ENCODE peak calls at places on chromosomes 13 and 19, in four cellular contexts. P, O, K and C are unnamed samples.

GRCh38 chr19:38617764-38618589 is at the start of gene MAP4K1:
- DNase-seq in P (no peak), O (no peak), K (peak), C (no peak)

GRCh38 chr13:41764558-41764957 is 196.4 kb downstream of the VWA8 start:
- DNase-seq in P (no peak), O (no peak), K (no peak), C (no peak)

GRCh38 chr13:24459234-24459633 is 53.3 kb downstream of the PARP4 start:
- DNase-seq in P (no peak), O (no peak), K (peak), C (no peak)

GRCh38 chr19:22422220-22422619 is at the start of gene ZNF98:
- DNase-seq in P (no peak), O (no peak), K (no peak), C (no peak)

GRCh38 chr13:100941811-100942361 is 267.3 kb upstream of the TMTC4 start:
- DNase-seq in P (no peak), O (no peak), K (no peak), C (no peak)

GRCh38 chr13:35496761-35497386 is 20.4 kb upstream of the MAB21L1 start:
- DNase-seq in P (no peak), O (no peak), K (no peak), C (no peak)

GRCh38 chr19:31220540-31220939 is 128.7 kb downstream of the TSHZ3 start:
- DNase-seq in P (peak), O (no peak), K (no peak), C (no peak)

GRCh38 chr19:38564981-38565685 is 52.6 kb downstream of the MAP4K1 start:
- DNase-seq in P (no peak), O (no peak), K (no peak), C (no peak)

GRCh38 chr13:34340534-34340933 is 522.6 kb downstream of the RFC3 start:
- DNase-seq in P (no peak), O (no peak), K (no peak), C (no peak)

GRCh38 chr13:79492313-79492798 is 11.4 kb downstream of the NDFIP2 start:
- DNase-seq in P (no peak), O (no peak), K (no peak), C (no peak)

GRCh38 chr13:98458431-98458830 is 118.5 kb downstream of the STK24 start:
- DNase-seq in P (no peak), O (no peak), K (no peak), C (no peak)

GRCh38 chr13:112690242-112690943 is 555 bp downstream of the ATP11A start:
- DNase-seq in P (no peak), O (no peak), K (no peak), C (no peak)

GRCh38 chr13:77846173-77846572 is 72.5 kb downstream of the EDNRB start:
- DNase-seq in P (no peak), O (no peak), K (no peak), C (no peak)

GRCh38 chr13:64510698-64511097 is 2719.4 kb downstream of the PCDH9 start:
- DNase-seq in P (no peak), O (no peak), K (no peak), C (no peak)

GRCh38 chr13:100633461-100633860 is 41.1 kb downstream of the TMTC4 start:
- DNase-seq in P (no peak), O (no peak), K (no peak), C (no peak)

GRCh38 chr13:35086667-35087066 is 144.6 kb downstream of the NBEA start:
- DNase-seq in P (no peak), O (no peak), K (no peak), C (peak)

GRCh38 chr19:38228491-38229439 is 4.7 kb upstream of the DPF1 start:
- DNase-seq in P (peak), O (no peak), K (no peak), C (no peak)

GRCh38 chr19:37991841-37992248 is 84.8 kb downstream of the SIPA1L3 start:
- DNase-seq in P (no peak), O (no peak), K (no peak), C (no peak)

GRCh38 chr13:110187501-110188161 is 119.3 kb downstream of the COL4A1 start:
- DNase-seq in P (no peak), O (no peak), K (no peak), C (no peak)

GRCh38 chr13:23956106-23956505 is 58.8 kb upstream of the C1QTNF9B start:
- DNase-seq in P (no peak), O (no peak), K (no peak), C (peak)

GRCh38 chr19:21463449-21464105 is 41.8 kb upstream of the ZNF429 start:
- DNase-seq in P (peak), O (peak), K (no peak), C (no peak)

GRCh38 chr13:69579351-69579750 is 528.3 kb upstream of the ATXN8OS start:
- DNase-seq in P (no peak), O (no peak), K (no peak), C (no peak)

GRCh38 chr19:47456721-47457478 is 14.8 kb downstream of the SLC8A2 start:
- DNase-seq in P (no peak), O (no peak), K (no peak), C (no peak)
- H3K4me2 ChIP-seq in P (no peak), O (peak), K (no peak), C (no peak)

DNA sequence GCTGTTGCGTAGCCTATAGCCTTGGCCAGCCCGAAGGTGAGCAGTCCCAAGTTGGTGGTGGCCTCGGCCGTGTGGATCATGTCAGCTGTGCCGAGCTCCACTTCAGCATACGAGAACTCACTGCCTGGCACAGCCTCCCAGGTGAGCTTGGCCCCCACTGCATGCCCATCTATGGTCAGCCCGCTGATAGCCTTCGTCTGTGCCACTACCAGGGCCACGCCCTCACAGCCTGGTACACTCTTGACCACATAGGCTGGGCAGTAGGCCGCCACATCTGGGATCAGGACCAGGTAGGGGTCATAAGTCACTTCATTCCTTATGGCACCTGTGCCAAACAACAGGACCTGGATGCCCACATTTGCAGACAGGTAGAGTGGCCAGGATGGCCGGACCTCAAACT is 7.4 kb downstream of the FCGBP start:
- DNase-seq in P (no peak), O (no peak), K (no peak), C (no peak)
- TF ChIP-seq EGR1 in P (no peak), O (no peak), K (no peak), C (no peak)

GRCh38 chr19:46081928-46082727 is 41.3 kb upstream of the IGFL4 start:
- DNase-seq in P (peak), O (no peak), K (peak), C (peak)
- TF ChIP-seq SRF in P (no peak), O (no peak), K (no peak), C (no peak)

GRCh38 chr19:50377517-50377916 is 1.3 kb downstream of the NR1H2 start:
- DNase-seq in P (peak), O (no peak), K (no peak), C (no peak)
- H3K4me2 ChIP-seq in P (peak), O (peak), K (peak), C (peak)

GRCh38 chr13:27088619-27089018 is 83.0 kb downstream of the USP12 start:
- DNase-seq in P (no peak), O (no peak), K (no peak), C (no peak)
- TF ChIP-seq EGR1 in P (no peak), O (no peak), K (no peak), C (no peak)

DNA sequence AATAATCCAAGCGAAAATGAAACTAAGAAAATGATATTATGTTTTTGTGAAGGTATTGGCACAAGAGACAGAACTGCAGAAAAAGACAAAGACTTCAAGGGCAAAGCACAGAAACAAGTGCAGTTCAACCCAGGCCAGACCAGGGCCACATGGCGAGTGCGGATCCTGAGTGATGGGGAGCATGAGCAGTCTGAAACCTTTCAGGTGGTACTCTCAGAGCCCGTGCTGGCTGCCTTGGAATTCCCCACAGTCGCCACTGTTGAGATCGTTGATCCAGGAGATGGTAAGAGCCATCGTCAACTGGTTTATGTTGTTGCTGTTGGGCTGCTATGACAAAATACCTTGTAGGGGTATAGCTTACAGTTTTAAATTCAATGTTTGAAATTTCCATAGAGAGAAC is 82.6 kb downstream of the FREM2 start:
- DNase-seq in P (no peak), O (no peak), K (no peak), C (no peak)
- TF ChIP-seq SRF in P (no peak), O (no peak), K (no peak), C (no peak)

GRCh38 chr19:33687761-33688656 is 66.3 kb downstream of the CHST8 start:
- DNase-seq in P (no peak), O (no peak), K (no peak), C (no peak)
- H3K4me2 ChIP-seq in P (no peak), O (no peak), K (no peak), C (no peak)